ENCODE peak calls at places on chromosomes 6 and 20, in eight cellular contexts. F, M, R, G, Z, N, K and W are unnamed samples.
A peak's percentile ranks its signal among the peaks of the same experiment; 100 is the strongest.

GRCh38 chr20:58853976-58854637 is 1.6 kb downstream of the GNAS start:
- DNase-seq in F (no peak), M (no peak), R (no peak), G (no peak), Z (no peak), N (no peak), K (no peak), W (no peak)

GRCh38 chr6:106802141-106802540 is 172.4 kb downstream of the CD24 start:
- DNase-seq in F (no peak), M (no peak), R (no peak), G (no peak), Z (no peak), N (no peak), K (no peak), W (no peak)

GRCh38 chr6:103231185-103231584 is 1628.5 kb downstream of the HACE1 start:
- DNase-seq in F (no peak), M (no peak), R (no peak), G (no peak), Z (no peak), N (no peak), K (no peak), W (no peak)

GRCh38 chr6:163965426-163966348 is 551.2 kb downstream of the QKI start:
- DNase-seq in F (no peak), M (no peak), R (no peak), G (no peak), Z (peak; percentile 71), N (peak; percentile 61), K (no peak), W (no peak)

GRCh38 chr6:6284231-6284966 is 36.1 kb downstream of the F13A1 start:
- DNase-seq in F (no peak), M (no peak), R (no peak), G (no peak), Z (no peak), N (no peak), K (no peak), W (no peak)

GRCh38 chr6:34223964-34224940 is 12.4 kb upstream of the HMGA1 start:
- DNase-seq in F (peak; percentile 93), M (peak; percentile 93), R (peak; percentile 96), G (peak; percentile 93), Z (peak; percentile 97), N (peak; percentile 93), K (peak; percentile 94), W (peak; percentile 99)

GRCh38 chr6:16043171-16044142 is 85.4 kb upstream of the MYLIP start:
- DNase-seq in F (no peak), M (no peak), R (no peak), G (no peak), Z (no peak), N (no peak), K (no peak), W (no peak)

GRCh38 chr20:20366896-20367680 is 816 bp upstream of the INSM1 start:
- DNase-seq in F (peak; percentile 54), M (no peak), R (no peak), G (no peak), Z (no peak), N (no peak), K (no peak), W (no peak)

GRCh38 chr6:139433647-139434419 is 59.4 kb upstream of the CITED2 start:
- DNase-seq in F (no peak), M (no peak), R (no peak), G (no peak), Z (peak; percentile 24), N (no peak), K (no peak), W (no peak)

GRCh38 chr6:128521302-128521632 is 868 bp upstream of the PTPRK start:
- DNase-seq in F (no peak), M (no peak), R (no peak), G (no peak), Z (no peak), N (no peak), K (no peak), W (no peak)

GRCh38 chr20:62900692-62901584 is 25.4 kb downstream of the DIDO1 start:
- DNase-seq in F (no peak), M (peak; percentile 57), R (no peak), G (no peak), Z (peak; percentile 81), N (no peak), K (peak; percentile 11), W (no peak)

DNA sequence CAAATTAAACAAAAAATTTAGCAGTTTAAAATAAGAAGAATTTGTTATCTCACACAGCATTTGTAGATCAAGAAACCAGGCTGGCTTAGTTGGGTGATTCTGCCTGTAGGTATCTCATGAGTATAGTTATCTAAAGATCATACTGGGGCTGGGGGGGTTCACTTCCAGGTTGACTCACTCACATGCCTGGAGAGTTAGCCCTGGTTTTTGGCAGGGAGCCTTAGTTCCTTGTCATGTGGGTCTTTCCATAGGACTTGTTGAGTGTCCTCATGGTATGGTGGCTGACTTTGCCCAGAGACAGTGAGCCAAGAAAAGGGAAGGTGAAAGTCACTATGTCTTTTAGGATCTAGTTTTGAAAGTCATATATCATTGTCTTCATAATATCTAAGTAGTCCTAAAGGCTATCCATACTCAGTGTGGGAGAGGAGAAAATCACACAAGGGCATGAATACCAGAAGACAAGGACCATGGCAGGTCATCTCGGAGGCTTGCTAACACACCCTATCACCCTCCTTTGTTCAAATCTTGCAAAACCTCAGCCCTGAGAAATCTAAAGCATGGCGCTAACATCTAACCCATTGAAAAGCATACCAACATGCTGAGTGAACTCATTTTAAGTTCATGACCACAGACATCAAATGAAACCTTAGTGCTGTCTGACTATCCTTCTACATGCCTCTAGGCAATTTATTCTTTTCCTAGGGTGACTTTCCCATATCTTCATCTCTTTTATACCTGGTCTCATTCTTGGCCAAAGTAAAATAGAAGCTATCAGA is 39.2 kb downstream of the CYP24A1 start:
- DNase-seq in F (no peak), M (peak; percentile 68), R (no peak), G (no peak), Z (no peak), N (no peak), K (no peak), W (no peak)
- H3K27ac ChIP-seq in F (no peak overlapping the region), M (peak overlapping the region; percentile 99), R (no peak overlapping the region), G (no peak overlapping the region), Z (peak overlapping the region; percentile 75), N (no peak overlapping the region), K (no peak overlapping the region), W (no peak overlapping the region)

GRCh38 chr6:109172096-109172495 is 76.8 kb downstream of the CEP57L1 start:
- DNase-seq in F (no peak), M (peak; percentile 47), R (no peak), G (no peak), Z (peak; percentile 19), N (no peak), K (no peak), W (no peak)
- H3K27ac ChIP-seq in F (no peak overlapping the region), M (peak overlapping the region; percentile 9), R (no peak overlapping the region), G (no peak overlapping the region), Z (peak overlapping the region; percentile 77), N (no peak overlapping the region), K (no peak overlapping the region), W (no peak overlapping the region)

GRCh38 chr20:23132930-23133559 is 46.9 kb upstream of the CD93 start:
- DNase-seq in F (no peak), M (no peak), R (peak; percentile 61), G (no peak), Z (no peak), N (peak; percentile 80), K (no peak), W (peak; percentile 63)
- H3K27ac ChIP-seq in F (no peak overlapping the region), M (no peak overlapping the region), R (no peak overlapping the region), G (no peak overlapping the region), Z (peak overlapping the region; percentile 54), N (peak overlapping the region; percentile 77), K (no peak overlapping the region), W (peak overlapping the region; percentile 69)

GRCh38 chr6:87617405-87617804 is 27.5 kb downstream of the ORC3 start:
- DNase-seq in F (no peak), M (no peak), R (no peak), G (no peak), Z (no peak), N (peak; percentile 28), K (no peak), W (no peak)
- H3K27ac ChIP-seq in F (no peak overlapping the region), M (no peak overlapping the region), R (no peak overlapping the region), G (no peak overlapping the region), Z (no peak overlapping the region), N (peak overlapping the region; percentile 6), K (no peak overlapping the region), W (no peak overlapping the region)